ENCODE peak calls at places on chromosomes 3 and 15, in nine cellular contexts. B is BJ, C is Caco-2, J is pancreas, T is GM06990, U is cardiac fibroblast, A is uterus, W is epithelial cell of esophagus, Y is kidney epithelial cell. D is an unnamed sample.

GRCh38 chr3:147311716-147312115 is 94.6 kb downstream of the ZIC4 start:
- DNase-seq in U (no peak), T (no peak), W (no peak), Y (no peak), J (no peak), A (no peak), C (no peak), B (no peak), D (no peak)

GRCh38 chr3:126321490-126321889 is 35.7 kb downstream of the KLF15 start:
- DNase-seq in U (no peak), A (no peak), T (no peak), C (no peak), J (no peak), B (no peak), Y (no peak), W (no peak), D (no peak)

GRCh38 chr3:127851899-127852298 is 29.6 kb upstream of the MGLL start:
- DNase-seq in C (no peak), W (no peak), T (no peak), A (no peak), Y (no peak), J (no peak), U (no peak), B (no peak), D (no peak)

GRCh38 chr3:27528798-27529197 is 44.6 kb upstream of the SLC4A7 start:
- DNase-seq in T (no peak), A (no peak), U (no peak), B (no peak), C (no peak), J (no peak), Y (no peak), W (no peak), D (no peak)

GRCh38 chr3:101128786-101129185 is 135.6 kb upstream of the ABI3BP start:
- DNase-seq in C (no peak), B (no peak), J (no peak), T (no peak), W (peak; percentile 79), Y (no peak), U (no peak), A (no peak), D (no peak)

GRCh38 chr3:6671363-6671762 is 189.6 kb upstream of the GRM7 start:
- DNase-seq in Y (no peak), W (no peak), A (no peak), B (no peak), T (no peak), U (no peak), C (no peak), J (no peak), D (no peak)

GRCh38 chr3:131658115-131658514 is 155.3 kb upstream of the MRPL3 start:
- DNase-seq in Y (no peak), T (no peak), B (no peak), J (no peak), W (no peak), C (peak; percentile 39), U (peak; percentile 7), A (no peak), D (no peak)

GRCh38 chr3:184426691-184427141 is 46.9 kb downstream of the CHRD start:
- DNase-seq in A (no peak), B (no peak), W (no peak), T (no peak), Y (no peak), C (no peak), J (no peak), U (no peak), D (peak; percentile 67)

GRCh38 chr3:79843180-79843579 is 75.4 kb upstream of the ROBO1 start:
- DNase-seq in T (no peak), J (no peak), Y (no peak), A (no peak), B (no peak), W (no peak), U (no peak), C (no peak), D (no peak)

GRCh38 chr15:89090791-89091666 is 2.8 kb downstream of the ABHD2 start:
- DNase-seq in B (peak; percentile 39), J (no peak), A (peak; percentile 79), W (peak; percentile 82), U (peak; percentile 89), Y (no peak), C (no peak), T (peak; percentile 13), D (peak; percentile 72)

GRCh38 chr15:89095073-89095472 is 6.8 kb downstream of the ABHD2 start:
- DNase-seq in A (no peak), C (no peak), U (no peak), Y (no peak), T (no peak), B (no peak), W (no peak), J (no peak), D (no peak)

GRCh38 chr15:89095556-89095955 is 7.3 kb downstream of the ABHD2 start:
- DNase-seq in W (no peak), A (no peak), C (no peak), B (no peak), Y (no peak), U (no peak), J (no peak), T (no peak), D (no peak)

GRCh38 chr15:89091667-89092220 is 3.5 kb downstream of the ABHD2 start:
- DNase-seq in Y (no peak), B (no peak), T (no peak), C (no peak), W (no peak), U (no peak), J (no peak), A (no peak), D (no peak)

GRCh38 chr15:89093509-89093908 is 5.3 kb downstream of the ABHD2 start:
- DNase-seq in T (no peak), A (no peak), Y (no peak), C (no peak), J (no peak), W (no peak), B (no peak), U (no peak), D (no peak)
- H3K4me3 ChIP-seq in T (no peak overlapping the region), A (no peak overlapping the region), Y (no peak overlapping the region), C (no peak overlapping the region), J (peak overlapping the region; percentile 11), W (no peak overlapping the region), B (no peak overlapping the region), U (no peak overlapping the region), D (no peak overlapping the region)

GRCh38 chr3:36837089-36837488 is 72.7 kb upstream of the DCLK3 start:
- DNase-seq in B (no peak), U (no peak), A (no peak), C (no peak), Y (no peak), W (peak; percentile 6), T (no peak), J (no peak), D (no peak)
- TF ChIP-seq CTCF in B (no peak), U (peak; percentile 11), A (no peak), C (no peak), Y (no peak), W (peak; percentile 34), T (peak; percentile 23), J (no peak), D (no peak)

DNA sequence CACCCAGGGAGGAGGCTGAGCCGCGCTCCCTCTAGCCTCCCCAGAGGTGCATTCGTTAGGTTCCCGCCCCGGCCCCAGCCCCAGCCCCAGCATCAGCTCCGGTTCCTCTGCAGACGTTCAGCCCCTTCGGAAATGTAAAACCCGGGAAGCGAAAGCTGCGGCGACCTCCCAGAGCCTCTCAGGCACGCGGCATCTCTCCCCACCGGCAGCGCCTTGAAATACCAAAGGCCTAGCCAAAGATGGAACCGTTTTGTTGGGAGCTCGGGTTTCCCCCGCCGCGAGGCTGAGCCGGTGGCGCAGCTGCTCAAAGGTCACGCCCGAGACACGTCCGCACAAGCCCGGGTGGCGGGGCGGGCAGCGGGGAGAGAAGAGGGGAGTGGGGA is 77.8 kb upstream of the HES1 start:
- DNase-seq in C (peak; percentile 87), Y (no peak), J (peak; percentile 85), B (no peak), A (peak; percentile 26), U (peak; percentile 59), W (peak; percentile 55), T (peak; percentile 70), D (peak; percentile 56)
- H3K4me3 ChIP-seq in C (peak overlapping the region; percentile 28), Y (no peak overlapping the region), J (peak overlapping the region; percentile 37), B (no peak overlapping the region), A (peak overlapping the region; percentile 20), U (peak overlapping the region; percentile 16), W (no peak overlapping the region), T (peak overlapping the region; percentile 51), D (peak overlapping the region; percentile 16)

GRCh38 chr15:60390931-60391501 is 6.8 kb downstream of the ANXA2 start:
- DNase-seq in A (peak; percentile 64), U (peak; percentile 87), C (no peak), B (no peak), T (no peak), W (peak; percentile 90), J (no peak), Y (no peak), D (no peak)
- TF ChIP-seq CTCF in A (no peak), U (peak; percentile 19), C (no peak), B (no peak), T (no peak), W (no peak), J (no peak), Y (peak; percentile 24), D (no peak)

GRCh38 chr15:29570121-29570930 is 251.9 kb downstream of the TJP1 start:
- DNase-seq in U (peak; percentile 10), Y (no peak), A (no peak), T (no peak), J (peak; percentile 83), C (no peak), W (peak; percentile 17), B (no peak), D (no peak)
- H3K4me3 ChIP-seq in U (peak overlapping the region; percentile 41), Y (peak overlapping the region; percentile 66), A (no peak overlapping the region), T (no peak overlapping the region), J (peak overlapping the region; percentile 72), C (peak overlapping the region; percentile 37), W (peak overlapping the region; percentile 11), B (peak overlapping the region; percentile 21), D (peak overlapping the region; percentile 42)

GRCh38 chr3:143697975-143698374 is 150.3 kb downstream of the SLC9A9 start:
- DNase-seq in Y (no peak), U (no peak), J (no peak), C (no peak), B (no peak), A (no peak), W (peak; percentile 36), T (no peak), D (no peak)
- TF ChIP-seq CTCF in Y (peak; percentile 7), U (no peak), J (no peak), C (no peak), B (no peak), A (no peak), W (peak; percentile 7), T (no peak), D (no peak)

GRCh38 chr3:102511168-102511567 is 76.4 kb downstream of the ZPLD1 start:
- DNase-seq in W (peak; percentile 50), B (no peak), U (no peak), C (no peak), A (no peak), J (no peak), T (no peak), Y (no peak), D (no peak)
- H3K4me3 ChIP-seq in W (peak overlapping the region; percentile 10), B (no peak overlapping the region), U (no peak overlapping the region), C (no peak overlapping the region), A (no peak overlapping the region), J (no peak overlapping the region), T (no peak overlapping the region), Y (no peak overlapping the region), D (no peak overlapping the region)

D was measured in prostate gland.